ENCODE peak calls at places on chromosomes 7 and 10, in six cellular contexts. One of them, this sample, is unnamed.
A peak's percentile ranks its signal among the peaks of the same experiment; 100 is the strongest.

GRCh38 chr7:119963654-119964053 is 309.3 kb upstream of the KCND2 start:
- DNase-seq in NCI-H1694 treated with DMSO at 0.1 percent for 48 hours: no peak
- DNase-seq in SW480: no peak
- DNase-seq in EL: no peak
- DNase-seq in astrocyte of the spinal cord: no peak
- DNase-seq in iris pigment epithelial cell: peak; percentile 3
- DNase-seq in this sample: no peak

GRCh38 chr7:68963547-68963946 is 634.7 kb upstream of the AUTS2 start:
- DNase-seq in NCI-H1694 treated with DMSO at 0.1 percent for 48 hours: no peak
- DNase-seq in SW480: no peak
- DNase-seq in EL: peak; percentile 0
- DNase-seq in astrocyte of the spinal cord: peak; percentile 40
- DNase-seq in iris pigment epithelial cell: peak; percentile 45
- DNase-seq in this sample: no peak

GRCh38 chr10:113022265-113022664 is 72.2 kb downstream of the TCF7L2 start:
- DNase-seq in NCI-H1694 treated with DMSO at 0.1 percent for 48 hours: no peak
- DNase-seq in SW480: no peak
- DNase-seq in EL: no peak
- DNase-seq in astrocyte of the spinal cord: no peak
- DNase-seq in iris pigment epithelial cell: no peak
- DNase-seq in this sample: no peak

GRCh38 chr10:114538544-114538906 is 119.5 kb downstream of the ABLIM1 start:
- DNase-seq in NCI-H1694 treated with DMSO at 0.1 percent for 48 hours: no peak
- DNase-seq in SW480: peak; percentile 68
- DNase-seq in EL: no peak
- DNase-seq in astrocyte of the spinal cord: no peak
- DNase-seq in iris pigment epithelial cell: no peak
- DNase-seq in this sample: no peak

GRCh38 chr10:76282122-76283030 is 851.0 kb downstream of the LRMDA start:
- DNase-seq in NCI-H1694 treated with DMSO at 0.1 percent for 48 hours: no peak
- DNase-seq in SW480: no peak
- DNase-seq in EL: no peak
- DNase-seq in astrocyte of the spinal cord: peak; percentile 50
- DNase-seq in iris pigment epithelial cell: no peak
- DNase-seq in this sample: no peak

GRCh38 chr10:6033954-6034353 is 28.2 kb downstream of the IL2RA start:
- DNase-seq in NCI-H1694 treated with DMSO at 0.1 percent for 48 hours: no peak
- DNase-seq in SW480: no peak
- DNase-seq in EL: peak; percentile 53
- DNase-seq in astrocyte of the spinal cord: no peak
- DNase-seq in iris pigment epithelial cell: no peak
- DNase-seq in this sample: no peak

GRCh38 chr7:140281960-140282359 is 105.2 kb upstream of the KDM7A start:
- DNase-seq in NCI-H1694 treated with DMSO at 0.1 percent for 48 hours: no peak
- DNase-seq in SW480: no peak
- DNase-seq in EL: no peak
- DNase-seq in astrocyte of the spinal cord: no peak
- DNase-seq in iris pigment epithelial cell: no peak
- DNase-seq in this sample: no peak

GRCh38 chr10:15254808-15255655 is 86.5 kb upstream of the NMT2 start:
- DNase-seq in NCI-H1694 treated with DMSO at 0.1 percent for 48 hours: no peak
- DNase-seq in SW480: no peak
- DNase-seq in EL: no peak
- DNase-seq in astrocyte of the spinal cord: no peak
- DNase-seq in iris pigment epithelial cell: no peak
- DNase-seq in this sample: no peak

GRCh38 chr10:34172936-34173533 is 642.1 kb downstream of the PARD3 start:
- DNase-seq in NCI-H1694 treated with DMSO at 0.1 percent for 48 hours: no peak
- DNase-seq in SW480: no peak
- DNase-seq in EL: peak; percentile 67
- DNase-seq in astrocyte of the spinal cord: no peak
- DNase-seq in iris pigment epithelial cell: peak; percentile 52
- DNase-seq in this sample: no peak

GRCh38 chr10:102423372-102423968 is 2.8 kb downstream of the FBXL15 start:
- DNase-seq in NCI-H1694 treated with DMSO at 0.1 percent for 48 hours: no peak
- DNase-seq in SW480: no peak
- DNase-seq in EL: no peak
- DNase-seq in astrocyte of the spinal cord: no peak
- DNase-seq in iris pigment epithelial cell: no peak
- DNase-seq in this sample: no peak

GRCh38 chr10:72086466-72087391 is 1.6 kb downstream of the SPOCK2 start:
- DNase-seq in NCI-H1694 treated with DMSO at 0.1 percent for 48 hours: no peak
- DNase-seq in SW480: peak; percentile 43
- DNase-seq in EL: no peak
- DNase-seq in astrocyte of the spinal cord: no peak
- DNase-seq in iris pigment epithelial cell: no peak
- DNase-seq in this sample: no peak

GRCh38 chr10:78331391-78331922 is 297.8 kb downstream of the RPS24 start:
- DNase-seq in NCI-H1694 treated with DMSO at 0.1 percent for 48 hours: no peak
- DNase-seq in SW480: no peak
- DNase-seq in EL: peak; percentile 57
- DNase-seq in astrocyte of the spinal cord: peak; percentile 63
- DNase-seq in iris pigment epithelial cell: peak; percentile 16
- DNase-seq in this sample: no peak

GRCh38 chr7:88401009-88401623 is 94.4 kb upstream of the STEAP4 start:
- DNase-seq in NCI-H1694 treated with DMSO at 0.1 percent for 48 hours: no peak
- DNase-seq in SW480: peak; percentile 37
- DNase-seq in EL: peak; percentile 1
- DNase-seq in astrocyte of the spinal cord: no peak
- DNase-seq in iris pigment epithelial cell: no peak
- DNase-seq in this sample: no peak

GRCh38 chr7:140448781-140449180 is 30.5 kb downstream of the MKRN1 start:
- DNase-seq in NCI-H1694 treated with DMSO at 0.1 percent for 48 hours: no peak
- DNase-seq in SW480: no peak
- DNase-seq in EL: no peak
- DNase-seq in astrocyte of the spinal cord: no peak
- DNase-seq in iris pigment epithelial cell: no peak
- DNase-seq in this sample: no peak

GRCh38 chr7:768881-769504 is 41.9 kb upstream of the PRKAR1B start:
- DNase-seq in NCI-H1694 treated with DMSO at 0.1 percent for 48 hours: no peak
- DNase-seq in SW480: no peak
- DNase-seq in EL: no peak
- DNase-seq in astrocyte of the spinal cord: peak; percentile 38
- DNase-seq in iris pigment epithelial cell: peak; percentile 30
- DNase-seq in this sample: no peak

GRCh38 chr7:130476287-130477001 is 15.4 kb upstream of the MEST start:
- DNase-seq in NCI-H1694 treated with DMSO at 0.1 percent for 48 hours: no peak
- DNase-seq in SW480: no peak
- DNase-seq in EL: no peak
- DNase-seq in astrocyte of the spinal cord: peak; percentile 56
- DNase-seq in iris pigment epithelial cell: no peak
- DNase-seq in this sample: peak; percentile 32

GRCh38 chr7:897771-898376 is 21.5 kb downstream of the GET4 start:
- DNase-seq in NCI-H1694 treated with DMSO at 0.1 percent for 48 hours: no peak
- DNase-seq in SW480: peak; percentile 47
- DNase-seq in EL: no peak
- DNase-seq in astrocyte of the spinal cord: no peak
- DNase-seq in iris pigment epithelial cell: no peak
- DNase-seq in this sample: no peak

GRCh38 chr10:75956624-75957023 is 525.2 kb downstream of the LRMDA start:
- DNase-seq in NCI-H1694 treated with DMSO at 0.1 percent for 48 hours: no peak
- DNase-seq in SW480: no peak
- DNase-seq in EL: peak; percentile 12
- DNase-seq in astrocyte of the spinal cord: peak; percentile 10
- DNase-seq in iris pigment epithelial cell: peak; percentile 5
- DNase-seq in this sample: no peak

GRCh38 chr7:93574269-93574645 is 267 bp downstream of the CALCR start:
- DNase-seq in NCI-H1694 treated with DMSO at 0.1 percent for 48 hours: no peak
- DNase-seq in SW480: no peak
- DNase-seq in EL: no peak
- DNase-seq in astrocyte of the spinal cord: peak; percentile 9
- DNase-seq in iris pigment epithelial cell: no peak
- DNase-seq in this sample: no peak

GRCh38 chr10:63773962-63774361 is 252.8 kb downstream of the REEP3 start:
- DNase-seq in NCI-H1694 treated with DMSO at 0.1 percent for 48 hours: no peak
- DNase-seq in SW480: no peak
- DNase-seq in EL: no peak
- DNase-seq in astrocyte of the spinal cord: no peak
- DNase-seq in iris pigment epithelial cell: no peak
- DNase-seq in this sample: no peak

GRCh38 chr10:96468845-96469244 is 44.9 kb downstream of the TLL2 start:
- DNase-seq in NCI-H1694 treated with DMSO at 0.1 percent for 48 hours: no peak
- DNase-seq in SW480: no peak
- DNase-seq in EL: no peak
- DNase-seq in astrocyte of the spinal cord: no peak
- DNase-seq in iris pigment epithelial cell: no peak
- DNase-seq in this sample: no peak

GRCh38 chr10:20596911-20597310 is 300.2 kb downstream of the NEBL start:
- DNase-seq in NCI-H1694 treated with DMSO at 0.1 percent for 48 hours: no peak
- DNase-seq in SW480: no peak
- DNase-seq in EL: no peak
- DNase-seq in astrocyte of the spinal cord: peak; percentile 65
- DNase-seq in iris pigment epithelial cell: peak; percentile 36
- DNase-seq in this sample: no peak

GRCh38 chr10:118832242-118832651 is 77.5 kb upstream of the CACUL1 start:
- DNase-seq in NCI-H1694 treated with DMSO at 0.1 percent for 48 hours: peak; percentile 38
- DNase-seq in SW480: no peak
- DNase-seq in EL: peak; percentile 36
- DNase-seq in astrocyte of the spinal cord: no peak
- DNase-seq in iris pigment epithelial cell: peak; percentile 13
- DNase-seq in this sample: no peak

GRCh38 chr10:21517134-21517982 is 8.1 kb downstream of the SKIDA1 start:
- DNase-seq in NCI-H1694 treated with DMSO at 0.1 percent for 48 hours: peak; percentile 69
- DNase-seq in SW480: peak; percentile 50
- DNase-seq in EL: peak; percentile 79
- DNase-seq in astrocyte of the spinal cord: peak; percentile 68
- DNase-seq in iris pigment epithelial cell: no peak
- DNase-seq in this sample: no peak

GRCh38 chr10:95406651-95407280 is 116.0 kb upstream of the PDLIM1 start:
- DNase-seq in NCI-H1694 treated with DMSO at 0.1 percent for 48 hours: peak; percentile 86
- DNase-seq in SW480: no peak
- DNase-seq in EL: no peak
- DNase-seq in astrocyte of the spinal cord: no peak
- DNase-seq in iris pigment epithelial cell: no peak
- DNase-seq in this sample: no peak

GRCh38 chr7:142626420-142627035 is 122.7 kb upstream of the PRSS1 start:
- DNase-seq in NCI-H1694 treated with DMSO at 0.1 percent for 48 hours: peak; percentile 3
- DNase-seq in SW480: peak; percentile 17
- DNase-seq in EL: peak; percentile 37
- DNase-seq in astrocyte of the spinal cord: no peak
- DNase-seq in iris pigment epithelial cell: peak; percentile 31
- DNase-seq in this sample: no peak

GRCh38 chr7:152120210-152120609 is 94.7 kb downstream of the GALNT11 start:
- DNase-seq in NCI-H1694 treated with DMSO at 0.1 percent for 48 hours: no peak
- DNase-seq in SW480: no peak
- DNase-seq in EL: no peak
- DNase-seq in astrocyte of the spinal cord: no peak
- DNase-seq in iris pigment epithelial cell: peak; percentile 31
- DNase-seq in this sample: no peak

GRCh38 chr7:151113344-151114150 is 27.3 kb downstream of the AGAP3 start:
- DNase-seq in NCI-H1694 treated with DMSO at 0.1 percent for 48 hours: no peak
- DNase-seq in SW480: peak; percentile 57
- DNase-seq in EL: peak; percentile 95
- DNase-seq in astrocyte of the spinal cord: peak; percentile 78
- DNase-seq in iris pigment epithelial cell: peak; percentile 89
- DNase-seq in this sample: no peak